ENCODE peak calls at places on chromosomes 7 and 10, in five cellular contexts. One of them, this sample, is unnamed. For H3K27me3, the result is how much of the 10 kb centered on the place peaks cover.

GRCh38 chr10:75395171-75395954 is 6.2 kb downstream of the ZNF503 start:
- DNase-seq in BJ: no peak
- DNase-seq in A673: peak
- DNase-seq in endodermal cell: peak
- DNase-seq in tibial artery: peak
- DNase-seq in this sample: no peak

GRCh38 chr10:133242611-133243356 is 5.1 kb downstream of the VENTX start:
- DNase-seq in BJ: no peak
- DNase-seq in endodermal cell: no peak
- DNase-seq in A673: no peak
- DNase-seq in tibial artery: no peak
- DNase-seq in this sample: no peak

GRCh38 chr10:129501652-129502436 is 34.8 kb downstream of the MGMT start:
- DNase-seq in endodermal cell: no peak
- DNase-seq in A673: peak
- DNase-seq in BJ: no peak
- DNase-seq in tibial artery: no peak
- DNase-seq in this sample: no peak

GRCh38 chr7:82373890-82374289 is 69.7 kb downstream of the CACNA2D1 start:
- DNase-seq in endodermal cell: no peak
- DNase-seq in BJ: no peak
- DNase-seq in tibial artery: no peak
- DNase-seq in A673: no peak
- DNase-seq in this sample: no peak

GRCh38 chr10:117903854-117904253 is 142.9 kb downstream of the RAB11FIP2 start:
- DNase-seq in endodermal cell: no peak
- DNase-seq in BJ: no peak
- DNase-seq in A673: no peak
- DNase-seq in tibial artery: no peak
- DNase-seq in this sample: no peak

GRCh38 chr10:91519899-91520514 is 109.9 kb downstream of the HECTD2 start:
- DNase-seq in tibial artery: no peak
- DNase-seq in endodermal cell: no peak
- DNase-seq in A673: no peak
- DNase-seq in BJ: no peak
- DNase-seq in this sample: no peak

GRCh38 chr7:118104812-118105441 is 79.0 kb upstream of the LSM8 start:
- DNase-seq in endodermal cell: no peak
- DNase-seq in BJ: no peak
- DNase-seq in tibial artery: no peak
- DNase-seq in A673: peak
- DNase-seq in this sample: peak

GRCh38 chr7:93014410-93014809 is 103.4 kb downstream of the SAMD9 start:
- DNase-seq in endodermal cell: no peak
- DNase-seq in A673: no peak
- DNase-seq in tibial artery: no peak
- DNase-seq in BJ: no peak
- DNase-seq in this sample: no peak

GRCh38 chr10:127163632-127164031 is 32.8 kb downstream of the INSYN2A start:
- DNase-seq in BJ: no peak
- DNase-seq in A673: peak
- DNase-seq in tibial artery: no peak
- DNase-seq in endodermal cell: no peak
- DNase-seq in this sample: no peak

GRCh38 chr10:26951650-26952049 is 90.9 kb upstream of the ABI1 start:
- DNase-seq in A673: no peak
- DNase-seq in endodermal cell: no peak
- DNase-seq in tibial artery: no peak
- DNase-seq in BJ: no peak
- DNase-seq in this sample: no peak

GRCh38 chr10:120926611-120927010 is 75.4 kb downstream of the WDR11 start:
- DNase-seq in BJ: no peak
- DNase-seq in tibial artery: no peak
- DNase-seq in A673: no peak
- DNase-seq in endodermal cell: peak
- DNase-seq in this sample: no peak

GRCh38 chr7:55774327-55775050 is 88.1 kb downstream of the SEPTIN14 start:
- DNase-seq in tibial artery: no peak
- DNase-seq in A673: peak
- DNase-seq in endodermal cell: peak
- DNase-seq in BJ: no peak
- DNase-seq in this sample: peak

GRCh38 chr10:62492870-62493180 is 118.7 kb downstream of the ZNF365 start:
- DNase-seq in BJ: no peak
- DNase-seq in A673: no peak
- DNase-seq in endodermal cell: no peak
- DNase-seq in tibial artery: no peak
- DNase-seq in this sample: no peak

GRCh38 chr7:45699726-45700390 is 125.7 kb downstream of the ADCY1 start:
- DNase-seq in tibial artery: peak
- DNase-seq in A673: no peak
- DNase-seq in endodermal cell: peak
- DNase-seq in BJ: no peak
- DNase-seq in this sample: peak

GRCh38 chr10:28459453-28460144 is 73.3 kb upstream of the WAC start:
- DNase-seq in tibial artery: no peak
- DNase-seq in A673: peak
- DNase-seq in BJ: no peak
- DNase-seq in endodermal cell: peak
- DNase-seq in this sample: no peak

GRCh38 chr7:52719677-52720076 is 315.8 kb upstream of the POM121L12 start:
- DNase-seq in endodermal cell: no peak
- DNase-seq in tibial artery: no peak
- DNase-seq in A673: no peak
- DNase-seq in BJ: no peak
- DNase-seq in this sample: no peak

GRCh38 chr10:100710151-100710871 is 35.1 kb upstream of the PAX2 start:
- DNase-seq in endodermal cell: peak
- DNase-seq in tibial artery: no peak
- DNase-seq in BJ: no peak
- DNase-seq in A673: no peak
- DNase-seq in this sample: peak

GRCh38 chr10:123402656-123403055 is 248.5 kb downstream of the BUB3 start:
- DNase-seq in BJ: no peak
- DNase-seq in tibial artery: no peak
- DNase-seq in A673: no peak
- DNase-seq in endodermal cell: peak
- DNase-seq in this sample: no peak

GRCh38 chr10:127906548-127907377 is at the start of gene PTPRE:
- DNase-seq in endodermal cell: peak
- DNase-seq in A673: peak
- DNase-seq in BJ: no peak
- DNase-seq in tibial artery: peak
- DNase-seq in this sample: no peak

GRCh38 chr10:4215485-4215884 is 430.5 kb upstream of the KLF6 start:
- DNase-seq in BJ: no peak
- DNase-seq in tibial artery: no peak
- DNase-seq in endodermal cell: no peak
- DNase-seq in A673: peak
- DNase-seq in this sample: no peak

GRCh38 chr7:130872341-130872740 is 138.3 kb upstream of the KLF14 start:
- DNase-seq in tibial artery: no peak
- DNase-seq in BJ: no peak
- DNase-seq in A673: no peak
- DNase-seq in endodermal cell: no peak
- DNase-seq in this sample: no peak

GRCh38 chr7:84058311-84059076 is 136.1 kb downstream of the SEMA3A start:
- DNase-seq in tibial artery: no peak
- DNase-seq in A673: no peak
- DNase-seq in endodermal cell: no peak
- DNase-seq in BJ: no peak
- DNase-seq in this sample: no peak

GRCh38 chr7:88928266-88928665 is 132.7 kb upstream of the TEX47 start:
- DNase-seq in tibial artery: no peak
- DNase-seq in BJ: no peak
- DNase-seq in A673: no peak
- DNase-seq in endodermal cell: no peak
- DNase-seq in this sample: no peak

GRCh38 chr7:80145780-80146422 is 11.3 kb downstream of the GNAI1 start:
- DNase-seq in tibial artery: no peak
- DNase-seq in BJ: no peak
- DNase-seq in endodermal cell: no peak
- DNase-seq in A673: no peak
- DNase-seq in this sample: peak

GRCh38 chr7:140062118-140062527 is 628 bp downstream of the PARP12 start:
- DNase-seq in A673: peak
- DNase-seq in endodermal cell: peak
- DNase-seq in tibial artery: no peak
- DNase-seq in BJ: no peak
- DNase-seq in this sample: no peak

GRCh38 chr10:65950075-65950474 is 975.8 kb upstream of the LRRTM3 start:
- DNase-seq in endodermal cell: no peak
- DNase-seq in BJ: no peak
- DNase-seq in tibial artery: no peak
- DNase-seq in A673: no peak
- DNase-seq in this sample: no peak

GRCh38 chr7:5231811-5232484 is 41.9 kb downstream of the WIPI2 start:
- DNase-seq in BJ: no peak
- DNase-seq in A673: no peak
- DNase-seq in tibial artery: no peak
- DNase-seq in endodermal cell: no peak
- DNase-seq in this sample: no peak

GRCh38 chr10:47166405-47166777 is 133.6 kb upstream of the GDF10 start:
- DNase-seq in endodermal cell: no peak
- DNase-seq in BJ: no peak
- DNase-seq in A673: no peak
- DNase-seq in tibial artery: no peak
- DNase-seq in this sample: no peak

GRCh38 chr10:64209574-64209973 is 688.4 kb downstream of the REEP3 start:
- DNase-seq in endodermal cell: no peak
- DNase-seq in BJ: no peak
- DNase-seq in tibial artery: no peak
- DNase-seq in A673: no peak
- DNase-seq in this sample: peak

GRCh38 chr10:7186387-7187032 is 224.3 kb downstream of the SFMBT2 start:
- DNase-seq in endodermal cell: no peak
- DNase-seq in tibial artery: no peak
- DNase-seq in A673: no peak
- DNase-seq in BJ: no peak
- DNase-seq in this sample: no peak

GRCh38 chr10:113983552-113983951 is 60.1 kb upstream of the ADRB1 start:
- DNase-seq in A673: no peak
- DNase-seq in BJ: no peak
- DNase-seq in endodermal cell: no peak
- DNase-seq in tibial artery: no peak
- DNase-seq in this sample: no peak

GRCh38 chr10:13587367-13587766 is 602 bp downstream of the PRPF18 start:
- DNase-seq in BJ: no peak
- DNase-seq in A673: no peak
- DNase-seq in endodermal cell: peak
- DNase-seq in tibial artery: no peak
- DNase-seq in this sample: peak

GRCh38 chr7:134684165-134684564 is 37.5 kb downstream of the BPGM start:
- DNase-seq in endodermal cell: no peak
- DNase-seq in tibial artery: no peak
- DNase-seq in A673: no peak
- DNase-seq in BJ: no peak
- DNase-seq in this sample: no peak

GRCh38 chr10:103895458-103896186 is 22.4 kb downstream of the STN1 start:
- DNase-seq in tibial artery: no peak
- DNase-seq in BJ: peak
- DNase-seq in endodermal cell: no peak
- DNase-seq in A673: no peak
- DNase-seq in this sample: no peak

GRCh38 chr10:58570979-58571378 is 58.3 kb downstream of the BICC1 start:
- DNase-seq in A673: no peak
- DNase-seq in endodermal cell: no peak
- DNase-seq in tibial artery: no peak
- DNase-seq in BJ: no peak
- DNase-seq in this sample: no peak

GRCh38 chr10:57145548-57145947 is 784.5 kb upstream of the ZWINT start:
- DNase-seq in tibial artery: no peak
- DNase-seq in endodermal cell: no peak
- DNase-seq in A673: no peak
- DNase-seq in BJ: no peak
- DNase-seq in this sample: no peak
- H3K27me3 ChIP-seq in tibial artery: under half
- H3K27me3 ChIP-seq in endodermal cell: under half
- H3K27me3 ChIP-seq in A673: under half
- H3K27me3 ChIP-seq in BJ: under half
- H3K27me3 ChIP-seq in this sample: under half

DNA sequence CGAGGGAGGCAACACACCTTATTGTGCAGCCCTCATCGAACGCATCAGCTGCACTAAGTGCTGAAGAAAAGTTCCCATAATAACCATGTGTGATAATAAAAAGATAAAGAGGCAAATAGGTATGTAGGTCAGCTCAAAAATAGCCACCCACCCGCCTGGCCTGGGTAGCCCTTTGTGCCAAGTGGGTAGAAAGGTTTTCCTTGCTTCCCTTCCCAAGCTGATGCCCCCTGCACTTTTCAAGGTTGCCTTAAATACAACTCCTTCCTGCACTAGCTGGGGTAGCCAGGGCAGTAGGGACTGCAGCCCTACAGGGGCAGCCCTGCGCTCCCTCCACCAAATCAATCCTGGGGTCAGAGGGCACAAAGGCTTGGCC is 13.5 kb upstream of the DDIT4 start:
- DNase-seq in tibial artery: no peak
- DNase-seq in BJ: no peak
- DNase-seq in endodermal cell: no peak
- DNase-seq in A673: no peak
- DNase-seq in this sample: no peak
- H3K4me3 ChIP-seq in tibial artery: no peak
- H3K4me3 ChIP-seq in BJ: no peak
- H3K4me3 ChIP-seq in endodermal cell: peak
- H3K4me3 ChIP-seq in A673: peak
- H3K4me3 ChIP-seq in this sample: peak

GRCh38 chr7:149791411-149792219 is 18.2 kb upstream of the ZNF467 start:
- DNase-seq in endodermal cell: no peak
- DNase-seq in BJ: no peak
- DNase-seq in tibial artery: no peak
- DNase-seq in A673: no peak
- DNase-seq in this sample: no peak
- H3K27me3 ChIP-seq in endodermal cell: under half
- H3K27me3 ChIP-seq in BJ: under half
- H3K27me3 ChIP-seq in tibial artery: half or more
- H3K27me3 ChIP-seq in A673: under half
- H3K27me3 ChIP-seq in this sample: under half

GRCh38 chr7:106545275-106545674 is 115.7 kb downstream of the CCDC71L start:
- DNase-seq in A673: no peak
- DNase-seq in BJ: no peak
- DNase-seq in tibial artery: no peak
- DNase-seq in endodermal cell: no peak
- DNase-seq in this sample: no peak
- H3K4me3 ChIP-seq in A673: no peak
- H3K4me3 ChIP-seq in BJ: no peak
- H3K4me3 ChIP-seq in tibial artery: no peak
- H3K4me3 ChIP-seq in endodermal cell: no peak
- H3K4me3 ChIP-seq in this sample: no peak

GRCh38 chr10:44388641-44389040 is 3.7 kb upstream of the CXCL12 start:
- DNase-seq in tibial artery: peak
- DNase-seq in BJ: no peak
- DNase-seq in A673: no peak
- DNase-seq in endodermal cell: peak
- DNase-seq in this sample: no peak
- H3K27me3 ChIP-seq in tibial artery: under half
- H3K27me3 ChIP-seq in BJ: under half
- H3K27me3 ChIP-seq in A673: under half
- H3K27me3 ChIP-seq in endodermal cell: under half
- H3K27me3 ChIP-seq in this sample: under half